ENCODE peak calls at places on chromosomes 5 and 9, in six cellular contexts. C, K, F, R, T and U are unnamed samples. For H3K4me1, the result is how much of the 10 kb centered on the place peaks cover.

GRCh38 chr5:59193616-59194319 is 610.9 kb downstream of the RAB3C start:
- DNase-seq in C (no peak), K (no peak), F (no peak), R (no peak), T (peak), U (no peak)

GRCh38 chr9:121765021-121765950 is 113.9 kb downstream of the DAB2IP start:
- DNase-seq in C (no peak), K (peak), F (no peak), R (peak), T (peak), U (no peak)

GRCh38 chr5:95884021-95884333 is 61.5 kb upstream of the GLRX start:
- DNase-seq in C (no peak), K (no peak), F (peak), R (no peak), T (no peak), U (no peak)

GRCh38 chr5:178425621-178426068 is 164.5 kb downstream of the COL23A1 start:
- DNase-seq in C (no peak), K (no peak), F (no peak), R (no peak), T (no peak), U (no peak)

GRCh38 chr5:35855221-35855620 is 1.5 kb upstream of the IL7R start:
- DNase-seq in C (peak), K (no peak), F (no peak), R (no peak), T (no peak), U (no peak)

GRCh38 chr5:30908356-30908755 is 285.1 kb upstream of the CDH6 start:
- DNase-seq in C (no peak), K (no peak), F (no peak), R (peak), T (no peak), U (no peak)

GRCh38 chr9:136695955-136696354 is 8.7 kb upstream of the AGPAT2 start:
- DNase-seq in C (no peak), K (no peak), F (no peak), R (no peak), T (no peak), U (no peak)

GRCh38 chr9:123687246-123687721 is 242.6 kb downstream of the DENND1A start:
- DNase-seq in C (no peak), K (no peak), F (no peak), R (no peak), T (no peak), U (no peak)

GRCh38 chr5:168433982-168434381 is 52.3 kb upstream of the RARS1 start:
- DNase-seq in C (no peak), K (no peak), F (no peak), R (no peak), T (no peak), U (peak)

GRCh38 chr5:141485305-141486055 is 650 bp downstream of the PCDHGC4 start:
- DNase-seq in C (no peak), K (no peak), F (no peak), R (no peak), T (no peak), U (no peak)

GRCh38 chr9:91676042-91676441 is 252.4 kb upstream of the NFIL3 start:
- DNase-seq in C (no peak), K (no peak), F (no peak), R (no peak), T (peak), U (no peak)

GRCh38 chr9:90659626-90660364 is 17.2 kb upstream of the DIRAS2 start:
- DNase-seq in C (no peak), K (no peak), F (no peak), R (no peak), T (no peak), U (no peak)

DNA sequence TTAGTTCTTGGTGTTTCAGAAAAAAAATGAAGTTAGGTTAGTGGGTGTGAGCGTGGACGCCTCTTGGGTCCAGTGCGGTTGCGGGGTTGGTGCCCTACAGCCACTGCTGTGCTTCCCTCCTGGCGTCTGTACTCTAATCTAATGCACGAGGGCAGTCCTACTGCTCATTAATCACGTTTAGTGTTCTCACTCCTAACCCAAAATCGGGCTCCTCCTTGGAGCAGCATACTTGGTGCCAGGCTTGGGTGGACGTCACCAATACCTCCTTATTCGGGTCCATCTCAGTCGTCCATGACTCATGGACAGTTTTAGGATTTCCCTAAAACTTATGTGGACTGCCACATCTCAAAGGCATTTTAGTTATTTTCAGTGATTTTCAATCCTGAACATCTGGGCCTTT is 41.6 kb downstream of the TRIO start:
- DNase-seq in C (no peak), K (no peak), F (no peak), R (no peak), T (no peak), U (no peak)
- H3K4me3 ChIP-seq in C (no peak), K (no peak), F (no peak), R (no peak), T (peak), U (no peak)

GRCh38 chr9:95090871-95091573 is 226.5 kb downstream of the FANCC start:
- DNase-seq in C (no peak), K (no peak), F (no peak), R (no peak), T (peak), U (no peak)
- H3K4me1 ChIP-seq in C (under half), K (half or more), F (under half), R (half or more), T (half or more), U (under half)

GRCh38 chr9:33719581-33720374 is 75.6 kb upstream of the PRSS3 start:
- DNase-seq in C (no peak), K (no peak), F (peak), R (peak), T (peak), U (peak)
- H3K4me3 ChIP-seq in C (no peak), K (no peak), F (no peak), R (no peak), T (no peak), U (no peak)

GRCh38 chr9:104885818-104886709 is 41.9 kb downstream of the ABCA1 start:
- DNase-seq in C (no peak), K (no peak), F (no peak), R (no peak), T (no peak), U (no peak)
- H3K4me1 ChIP-seq in C (under half), K (under half), F (under half), R (under half), T (under half), U (under half)

GRCh38 chr9:130660326-130660682 is 4.1 kb upstream of the PRDM12 start:
- DNase-seq in C (no peak), K (no peak), F (no peak), R (no peak), T (no peak), U (no peak)

GRCh38 chr9:130662099-130662926 is 2.1 kb upstream of the PRDM12 start:
- DNase-seq in C (no peak), K (no peak), F (no peak), R (no peak), T (no peak), U (no peak)

GRCh38 chr9:130659699-130660248 is 4.6 kb upstream of the PRDM12 start:
- DNase-seq in C (no peak), K (no peak), F (no peak), R (peak), T (no peak), U (no peak)

GRCh38 chr9:130661461-130662098 is 2.8 kb upstream of the PRDM12 start:
- DNase-seq in C (no peak), K (no peak), F (no peak), R (no peak), T (no peak), U (no peak)

DNA sequence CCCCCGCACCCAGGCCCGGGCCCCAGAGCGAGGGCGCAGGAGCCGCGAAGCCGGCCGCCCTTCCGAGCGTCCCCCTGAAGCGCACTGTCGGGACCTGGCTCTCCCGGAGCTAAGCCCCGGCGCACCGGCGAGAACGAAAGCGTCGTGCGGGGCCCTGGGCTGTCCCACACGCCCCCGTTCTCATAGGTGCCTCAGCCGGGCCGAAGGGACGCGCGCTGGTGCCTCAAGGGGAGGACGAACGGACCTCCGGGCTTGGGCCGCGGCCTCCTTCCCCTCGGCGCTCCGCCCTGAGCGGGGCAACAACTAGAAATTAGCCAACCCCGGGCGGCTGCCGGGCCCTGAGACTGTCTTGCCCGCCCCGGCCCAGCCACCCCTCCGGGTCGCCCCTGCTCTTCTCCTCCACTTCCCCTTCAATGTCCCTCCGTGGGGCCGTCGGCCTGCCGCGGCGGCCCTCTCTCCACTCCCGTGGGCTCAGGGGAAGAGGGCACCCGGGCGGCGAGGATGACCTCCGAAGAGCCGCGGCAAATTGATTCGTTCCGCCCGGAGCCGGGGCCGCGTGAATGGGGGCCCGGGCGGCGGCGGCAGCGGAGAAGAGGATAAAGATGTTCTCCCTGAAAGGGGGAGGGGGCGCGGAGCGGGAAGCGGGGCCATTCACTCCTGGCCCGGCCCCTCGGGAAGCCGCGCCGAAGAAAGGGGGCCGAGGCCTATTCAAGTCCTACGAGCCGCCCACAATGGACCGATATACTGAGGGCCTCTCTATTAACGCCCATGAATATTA is 3.5 kb upstream of the PRDM12 start:
- DNase-seq in C (no peak), K (no peak), F (no peak), R (no peak), T (no peak), U (no peak)
- H3K4me3 ChIP-seq in C (no peak), K (peak), F (no peak), R (peak), T (peak), U (peak)

GRCh38 chr9:95125652-95126051 is 191.9 kb downstream of the FANCC start:
- DNase-seq in C (no peak), K (no peak), F (no peak), R (no peak), T (no peak), U (no peak)

GRCh38 chr9:95128177-95128524 is 189.4 kb downstream of the FANCC start:
- DNase-seq in C (no peak), K (no peak), F (no peak), R (no peak), T (no peak), U (no peak)

GRCh38 chr9:95129651-95130291 is 187.7 kb downstream of the FANCC start:
- DNase-seq in C (no peak), K (no peak), F (no peak), R (no peak), T (no peak), U (no peak)

GRCh38 chr9:95126739-95127138 is 190.8 kb downstream of the FANCC start:
- DNase-seq in C (no peak), K (no peak), F (no peak), R (no peak), T (no peak), U (no peak)

DNA sequence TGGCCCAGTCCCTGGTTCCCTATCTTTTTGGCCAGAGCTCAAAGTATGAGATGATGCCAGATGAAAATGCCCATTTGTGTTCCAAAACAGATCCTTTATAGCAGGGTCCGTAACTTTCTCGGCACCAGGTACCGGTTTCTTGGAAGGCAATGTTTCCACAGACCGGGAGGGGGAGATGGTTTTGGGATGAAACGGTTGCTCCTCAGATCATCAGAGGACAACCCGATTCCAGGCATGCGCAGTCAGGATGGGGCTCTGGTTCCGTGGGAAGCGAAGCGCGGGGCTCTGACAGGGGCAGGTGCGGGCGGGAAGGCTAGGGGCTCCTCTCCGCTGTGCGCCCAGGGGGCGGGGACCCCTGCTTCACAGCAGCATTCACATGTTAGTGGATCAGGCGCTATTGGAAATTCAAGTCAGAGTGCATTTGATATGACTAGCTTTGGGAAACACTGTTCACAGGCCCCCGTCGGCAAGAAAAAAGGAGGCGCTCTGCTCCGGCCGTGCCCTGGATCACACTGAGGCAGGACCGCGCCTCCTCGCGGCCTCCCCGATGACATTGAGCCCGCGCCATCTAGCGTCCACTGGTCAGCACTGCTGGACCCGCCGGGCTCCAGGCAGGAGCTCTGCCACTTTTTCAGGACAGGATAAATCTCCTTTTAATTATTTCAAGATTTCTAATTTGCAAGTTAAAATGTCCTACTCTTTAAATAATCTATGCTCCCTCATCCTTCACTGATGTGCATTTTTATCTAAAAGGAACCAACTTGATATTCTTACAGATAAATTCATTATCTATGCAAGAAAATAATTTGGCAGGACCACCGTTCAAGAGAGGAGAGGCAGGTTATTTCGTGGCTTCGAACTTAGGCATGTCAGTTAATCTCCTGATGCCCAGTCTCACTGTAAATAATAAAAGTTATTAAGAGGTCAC is 190.0 kb downstream of the FANCC start:
- DNase-seq in C (peak), K (peak), F (peak), R (peak), T (peak), U (peak)
- H3K4me1 ChIP-seq in C (under half), K (under half), F (under half), R (under half), T (under half), U (under half)

GRCh38 chr9:34782372-34782771 is 72.4 kb upstream of the CCL21 start:
- DNase-seq in C (no peak), K (no peak), F (no peak), R (no peak), T (no peak), U (no peak)
- H3K4me3 ChIP-seq in C (no peak), K (no peak), F (no peak), R (no peak), T (no peak), U (no peak)

GRCh38 chr5:151066920-151067319 is 13.9 kb downstream of the TNIP1 start:
- DNase-seq in C (no peak), K (no peak), F (no peak), R (no peak), T (no peak), U (no peak)
- H3K4me1 ChIP-seq in C (half or more), K (half or more), F (under half), R (half or more), T (half or more), U (under half)